ENCODE peak calls at places on chromosomes 11 and 22, in nine cellular contexts. U is HCT116; F is amniotic epithelial cell; K is NCI-H1417 treated with DMSO at 0.1 percent for 48 hours; D is astrocyte of the hippocampus; A is Right ventricle myocardium superior; R is activated CD8-positive, alpha-beta memory T cell treated with anti-CD3 and anti-CD28 coated beads for 48 hours; J is activated CD4-positive, CD25-positive, alpha-beta regulatory T cell; I is left lobe of liver. B is an unnamed sample.

GRCh38 chr11:92211576-92212167 is 12.9 kb upstream of the FAT3 start:
- DNase-seq in U (no peak), F (peak; percentile 31), K (no peak), D (peak; percentile 49), A (peak; percentile 39), R (no peak), J (no peak), I (no peak), B (no peak)

GRCh38 chr11:119295178-119295577 is 21.8 kb downstream of the MCAM start:
- DNase-seq in U (no peak), F (no peak), K (no peak), D (no peak), A (no peak), R (no peak), J (no peak), I (no peak), B (no peak)

GRCh38 chr22:23062616-23063538 is 7.4 kb upstream of the GNAZ start:
- DNase-seq in U (no peak), F (no peak), K (no peak), D (no peak), A (no peak), R (no peak), J (no peak), I (peak; percentile 26), B (peak; percentile 24)

GRCh38 chr11:73792584-73792983 is 4.9 kb downstream of the MRPL48 start:
- DNase-seq in U (no peak), F (no peak), K (no peak), D (no peak), A (no peak), R (no peak), J (no peak), I (no peak), B (no peak)

GRCh38 chr22:49205401-49205800 is 622.3 kb downstream of the BRD1 start:
- DNase-seq in U (no peak), F (no peak), K (no peak), D (no peak), A (no peak), R (no peak), J (no peak), I (peak; percentile 33), B (no peak)

GRCh38 chr11:105789579-105789978 is 179.7 kb downstream of the GRIA4 start:
- DNase-seq in U (no peak), F (no peak), K (no peak), D (no peak), A (no peak), R (no peak), J (no peak), I (no peak), B (no peak)

GRCh38 chr11:2173150-2173693 is 1.6 kb upstream of the TH start:
- DNase-seq in U (no peak), F (no peak), K (no peak), D (no peak), A (no peak), R (no peak), J (no peak), I (no peak), B (no peak)

GRCh38 chr11:17208257-17208999 is 642 bp upstream of the PIK3C2A start:
- DNase-seq in U (peak; percentile 82), F (peak; percentile 79), K (peak; percentile 61), D (peak; percentile 77), A (no peak), R (no peak), J (peak; percentile 31), I (no peak), B (no peak)

GRCh38 chr11:45262900-45263299 is 23.2 kb downstream of the SYT13 start:
- DNase-seq in U (no peak), F (no peak), K (peak; percentile 86), D (no peak), A (no peak), R (no peak), J (no peak), I (no peak), B (no peak)

GRCh38 chr22:46362221-46362933 is 26.9 kb downstream of the TRMU start:
- DNase-seq in U (no peak), F (no peak), K (no peak), D (no peak), A (no peak), R (no peak), J (no peak), I (peak; percentile 78), B (no peak)

GRCh38 chr22:22853713-22854112 is 33.9 kb upstream of the IGLL5 start:
- DNase-seq in U (no peak), F (no peak), K (no peak), D (no peak), A (no peak), R (no peak), J (no peak), I (no peak), B (no peak)

GRCh38 chr11:21464601-21465193 is 728.2 kb upstream of the ANO5 start:
- DNase-seq in U (no peak), F (no peak), K (no peak), D (no peak), A (no peak), R (no peak), J (no peak), I (no peak), B (no peak)

GRCh38 chr11:3022300-3022967 is 30.3 kb upstream of the NAP1L4 start:
- DNase-seq in U (no peak), F (peak; percentile 87), K (no peak), D (no peak), A (no peak), R (no peak), J (no peak), I (no peak), B (no peak)

GRCh38 chr11:62556872-62557631 is 10.4 kb upstream of the AHNAK start:
- DNase-seq in U (no peak), F (no peak), K (no peak), D (no peak), A (no peak), R (no peak), J (no peak), I (no peak), B (no peak)

GRCh38 chr22:37999236-37999635 is 14.9 kb upstream of the SOX10 start:
- DNase-seq in U (peak; percentile 29), F (no peak), K (no peak), D (no peak), A (no peak), R (no peak), J (no peak), I (no peak), B (no peak)

GRCh38 chr11:33722579-33723234 is 13.5 kb downstream of the CD59 start:
- DNase-seq in U (no peak), F (peak; percentile 57), K (no peak), D (peak; percentile 61), A (no peak), R (no peak), J (peak; percentile 12), I (no peak), B (peak; percentile 73)

GRCh38 chr11:69558519-69558941 is 77.1 kb downstream of the LINC01488 start:
- DNase-seq in U (no peak), F (no peak), K (no peak), D (no peak), A (no peak), R (no peak), J (no peak), I (no peak), B (no peak)

B was measured in psoas muscle.